ENCODE peak calls at places on chromosomes 12 and 14, in six cellular contexts. One of them, this sample, is unnamed.

GRCh38 chr12:119589634-119590033 is 3.9 kb upstream of the TMEM233 start:
- DNase-seq in NCI-H1092 treated with DMSO at 0.1 percent for 48 hours: no peak
- DNase-seq in fibroblast of gingiva: no peak
- DNase-seq in skeletal muscle cell: no peak
- DNase-seq in DMS79: no peak
- DNase-seq in HFFc6: no peak
- DNase-seq in this sample: no peak

GRCh38 chr14:85319998-85320397 is 209.9 kb upstream of the FLRT2 start:
- DNase-seq in NCI-H1092 treated with DMSO at 0.1 percent for 48 hours: no peak
- DNase-seq in fibroblast of gingiva: no peak
- DNase-seq in skeletal muscle cell: peak; percentile 56
- DNase-seq in DMS79: no peak
- DNase-seq in HFFc6: peak; percentile 72
- DNase-seq in this sample: no peak

GRCh38 chr12:89529738-89530137 is 3.9 kb upstream of the POC1B start:
- DNase-seq in NCI-H1092 treated with DMSO at 0.1 percent for 48 hours: peak; percentile 24
- DNase-seq in fibroblast of gingiva: peak; percentile 33
- DNase-seq in skeletal muscle cell: no peak
- DNase-seq in DMS79: peak; percentile 12
- DNase-seq in HFFc6: peak; percentile 58
- DNase-seq in this sample: peak; percentile 41

GRCh38 chr14:67240168-67240932 is 885 bp upstream of the PALS1 start:
- DNase-seq in NCI-H1092 treated with DMSO at 0.1 percent for 48 hours: peak; percentile 64
- DNase-seq in fibroblast of gingiva: peak; percentile 44
- DNase-seq in skeletal muscle cell: no peak
- DNase-seq in DMS79: no peak
- DNase-seq in HFFc6: peak; percentile 45
- DNase-seq in this sample: no peak

GRCh38 chr12:106415134-106415533 is 57.6 kb downstream of the POLR3B start:
- DNase-seq in NCI-H1092 treated with DMSO at 0.1 percent for 48 hours: no peak
- DNase-seq in fibroblast of gingiva: peak; percentile 21
- DNase-seq in skeletal muscle cell: peak; percentile 27
- DNase-seq in DMS79: no peak
- DNase-seq in HFFc6: peak; percentile 49
- DNase-seq in this sample: peak; percentile 47

GRCh38 chr14:29885988-29886387 is 41.7 kb downstream of the PRKD1 start:
- DNase-seq in NCI-H1092 treated with DMSO at 0.1 percent for 48 hours: no peak
- DNase-seq in fibroblast of gingiva: no peak
- DNase-seq in skeletal muscle cell: no peak
- DNase-seq in DMS79: no peak
- DNase-seq in HFFc6: no peak
- DNase-seq in this sample: no peak

GRCh38 chr12:94553130-94553519 is 93.5 kb upstream of the CEP83 start:
- DNase-seq in NCI-H1092 treated with DMSO at 0.1 percent for 48 hours: no peak
- DNase-seq in fibroblast of gingiva: peak; percentile 71
- DNase-seq in skeletal muscle cell: peak; percentile 47
- DNase-seq in DMS79: no peak
- DNase-seq in HFFc6: peak; percentile 56
- DNase-seq in this sample: peak; percentile 67

GRCh38 chr14:65290830-65291229 is 121.7 kb upstream of the FUT8 start:
- DNase-seq in NCI-H1092 treated with DMSO at 0.1 percent for 48 hours: no peak
- DNase-seq in fibroblast of gingiva: peak; percentile 70
- DNase-seq in skeletal muscle cell: peak; percentile 97
- DNase-seq in DMS79: no peak
- DNase-seq in HFFc6: peak; percentile 80
- DNase-seq in this sample: peak; percentile 84

GRCh38 chr12:80241576-80242273 is 142.4 kb downstream of the OTOGL start:
- DNase-seq in NCI-H1092 treated with DMSO at 0.1 percent for 48 hours: no peak
- DNase-seq in fibroblast of gingiva: peak; percentile 25
- DNase-seq in skeletal muscle cell: peak; percentile 23
- DNase-seq in DMS79: no peak
- DNase-seq in HFFc6: peak; percentile 39
- DNase-seq in this sample: peak; percentile 45

GRCh38 chr12:49428652-49429549 is 61.6 kb downstream of the SPATS2 start:
- DNase-seq in NCI-H1092 treated with DMSO at 0.1 percent for 48 hours: no peak
- DNase-seq in fibroblast of gingiva: peak; percentile 46
- DNase-seq in skeletal muscle cell: peak; percentile 45
- DNase-seq in DMS79: no peak
- DNase-seq in HFFc6: peak; percentile 63
- DNase-seq in this sample: peak; percentile 32

GRCh38 chr14:61934385-61934784 is 172.2 kb downstream of the SNAPC1 start:
- DNase-seq in NCI-H1092 treated with DMSO at 0.1 percent for 48 hours: no peak
- DNase-seq in fibroblast of gingiva: peak; percentile 82
- DNase-seq in skeletal muscle cell: peak; percentile 68
- DNase-seq in DMS79: no peak
- DNase-seq in HFFc6: peak; percentile 98
- DNase-seq in this sample: peak; percentile 96

GRCh38 chr12:88639361-88639760 is 59.1 kb upstream of the KITLG start:
- DNase-seq in NCI-H1092 treated with DMSO at 0.1 percent for 48 hours: peak; percentile 64
- DNase-seq in fibroblast of gingiva: no peak
- DNase-seq in skeletal muscle cell: peak; percentile 26
- DNase-seq in DMS79: peak; percentile 19
- DNase-seq in HFFc6: no peak
- DNase-seq in this sample: no peak

GRCh38 chr12:56759270-56759908 is 3.7 kb upstream of the HSD17B6 start:
- DNase-seq in NCI-H1092 treated with DMSO at 0.1 percent for 48 hours: no peak
- DNase-seq in fibroblast of gingiva: no peak
- DNase-seq in skeletal muscle cell: no peak
- DNase-seq in DMS79: no peak
- DNase-seq in HFFc6: no peak
- DNase-seq in this sample: no peak

GRCh38 chr14:99907761-99908652 is 114.8 kb downstream of the EML1 start:
- DNase-seq in NCI-H1092 treated with DMSO at 0.1 percent for 48 hours: no peak
- DNase-seq in fibroblast of gingiva: no peak
- DNase-seq in skeletal muscle cell: no peak
- DNase-seq in DMS79: no peak
- DNase-seq in HFFc6: no peak
- DNase-seq in this sample: no peak

GRCh38 chr12:105933671-105934665 is 204.8 kb downstream of the NUAK1 start:
- DNase-seq in NCI-H1092 treated with DMSO at 0.1 percent for 48 hours: no peak
- DNase-seq in fibroblast of gingiva: peak; percentile 92
- DNase-seq in skeletal muscle cell: peak; percentile 94
- DNase-seq in DMS79: no peak
- DNase-seq in HFFc6: peak; percentile 96
- DNase-seq in this sample: peak; percentile 82

GRCh38 chr14:101064121-101064661 is 160.7 kb upstream of the RTL1 start:
- DNase-seq in NCI-H1092 treated with DMSO at 0.1 percent for 48 hours: no peak
- DNase-seq in fibroblast of gingiva: no peak
- DNase-seq in skeletal muscle cell: no peak
- DNase-seq in DMS79: no peak
- DNase-seq in HFFc6: no peak
- DNase-seq in this sample: no peak

GRCh38 chr12:27779837-27780611 is at the start of the genes KLHL42 and MANSC4:
- DNase-seq in NCI-H1092 treated with DMSO at 0.1 percent for 48 hours: peak; percentile 77
- DNase-seq in fibroblast of gingiva: peak; percentile 74
- DNase-seq in skeletal muscle cell: peak; percentile 30
- DNase-seq in DMS79: no peak
- DNase-seq in HFFc6: peak; percentile 66
- DNase-seq in this sample: peak; percentile 44

GRCh38 chr14:69049675-69050074 is 70.6 kb upstream of the ACTN1 start:
- DNase-seq in NCI-H1092 treated with DMSO at 0.1 percent for 48 hours: no peak
- DNase-seq in fibroblast of gingiva: peak; percentile 85
- DNase-seq in skeletal muscle cell: peak; percentile 67
- DNase-seq in DMS79: no peak
- DNase-seq in HFFc6: peak; percentile 52
- DNase-seq in this sample: peak; percentile 81

GRCh38 chr12:52200086-52200782 is 8.4 kb upstream of the KRT80 start:
- DNase-seq in NCI-H1092 treated with DMSO at 0.1 percent for 48 hours: no peak
- DNase-seq in fibroblast of gingiva: no peak
- DNase-seq in skeletal muscle cell: no peak
- DNase-seq in DMS79: no peak
- DNase-seq in HFFc6: no peak
- DNase-seq in this sample: no peak

GRCh38 chr12:240566-240965 is 22.1 kb downstream of the SLC6A13 start:
- DNase-seq in NCI-H1092 treated with DMSO at 0.1 percent for 48 hours: no peak
- DNase-seq in fibroblast of gingiva: no peak
- DNase-seq in skeletal muscle cell: no peak
- DNase-seq in DMS79: no peak
- DNase-seq in HFFc6: no peak
- DNase-seq in this sample: no peak

GRCh38 chr14:71595441-71595840 is 336.8 kb upstream of the RGS6 start:
- DNase-seq in NCI-H1092 treated with DMSO at 0.1 percent for 48 hours: no peak
- DNase-seq in fibroblast of gingiva: no peak
- DNase-seq in skeletal muscle cell: no peak
- DNase-seq in DMS79: no peak
- DNase-seq in HFFc6: no peak
- DNase-seq in this sample: no peak

GRCh38 chr14:32224731-32225377 is 21.8 kb upstream of the RNU6-8 start:
- DNase-seq in NCI-H1092 treated with DMSO at 0.1 percent for 48 hours: no peak
- DNase-seq in fibroblast of gingiva: peak; percentile 54
- DNase-seq in skeletal muscle cell: no peak
- DNase-seq in DMS79: peak; percentile 8
- DNase-seq in HFFc6: peak; percentile 42
- DNase-seq in this sample: no peak

GRCh38 chr14:54709444-54709843 is 142.5 kb downstream of the SAMD4A start:
- DNase-seq in NCI-H1092 treated with DMSO at 0.1 percent for 48 hours: no peak
- DNase-seq in fibroblast of gingiva: no peak
- DNase-seq in skeletal muscle cell: no peak
- DNase-seq in DMS79: no peak
- DNase-seq in HFFc6: no peak
- DNase-seq in this sample: no peak

GRCh38 chr12:96578526-96579125 is 89.2 kb downstream of the CFAP54 start:
- DNase-seq in NCI-H1092 treated with DMSO at 0.1 percent for 48 hours: peak; percentile 75
- DNase-seq in fibroblast of gingiva: peak; percentile 42
- DNase-seq in skeletal muscle cell: peak; percentile 12
- DNase-seq in DMS79: peak; percentile 44
- DNase-seq in HFFc6: peak; percentile 60
- DNase-seq in this sample: peak; percentile 42

GRCh38 chr14:59187802-59188460 is 536 bp upstream of the DAAM1 start:
- DNase-seq in NCI-H1092 treated with DMSO at 0.1 percent for 48 hours: peak; percentile 87
- DNase-seq in fibroblast of gingiva: no peak
- DNase-seq in skeletal muscle cell: no peak
- DNase-seq in DMS79: peak; percentile 60
- DNase-seq in HFFc6: peak; percentile 11
- DNase-seq in this sample: no peak

GRCh38 chr14:99274346-99275221 is 2.6 kb upstream of the BCL11B start:
- DNase-seq in NCI-H1092 treated with DMSO at 0.1 percent for 48 hours: peak; percentile 94
- DNase-seq in fibroblast of gingiva: peak; percentile 37
- DNase-seq in skeletal muscle cell: peak; percentile 55
- DNase-seq in DMS79: peak; percentile 95
- DNase-seq in HFFc6: peak; percentile 12
- DNase-seq in this sample: peak; percentile 25

GRCh38 chr12:52929538-52929937 is 19.4 kb upstream of the KRT18 start:
- DNase-seq in NCI-H1092 treated with DMSO at 0.1 percent for 48 hours: no peak
- DNase-seq in fibroblast of gingiva: no peak
- DNase-seq in skeletal muscle cell: no peak
- DNase-seq in DMS79: no peak
- DNase-seq in HFFc6: no peak
- DNase-seq in this sample: no peak

GRCh38 chr12:25427328-25428249 is 125.5 kb downstream of the LMNTD1 start:
- DNase-seq in NCI-H1092 treated with DMSO at 0.1 percent for 48 hours: no peak
- DNase-seq in fibroblast of gingiva: peak; percentile 25
- DNase-seq in skeletal muscle cell: no peak
- DNase-seq in DMS79: no peak
- DNase-seq in HFFc6: no peak
- DNase-seq in this sample: no peak

GRCh38 chr12:120199595-120200306 is 1.2 kb downstream of the RPLP0 start:
- DNase-seq in NCI-H1092 treated with DMSO at 0.1 percent for 48 hours: no peak
- DNase-seq in fibroblast of gingiva: peak; percentile 99
- DNase-seq in skeletal muscle cell: peak; percentile 85
- DNase-seq in DMS79: no peak
- DNase-seq in HFFc6: peak; percentile 57
- DNase-seq in this sample: peak; percentile 98

GRCh38 chr14:55102141-55102547 is 26.9 kb upstream of the LGALS3 start:
- DNase-seq in NCI-H1092 treated with DMSO at 0.1 percent for 48 hours: peak; percentile 88
- DNase-seq in fibroblast of gingiva: peak; percentile 100
- DNase-seq in skeletal muscle cell: peak; percentile 100
- DNase-seq in DMS79: peak; percentile 85
- DNase-seq in HFFc6: peak; percentile 95
- DNase-seq in this sample: peak; percentile 99

GRCh38 chr14:74973003-74973614 is 17.7 kb upstream of the PGF start:
- DNase-seq in NCI-H1092 treated with DMSO at 0.1 percent for 48 hours: no peak
- DNase-seq in fibroblast of gingiva: no peak
- DNase-seq in skeletal muscle cell: no peak
- DNase-seq in DMS79: no peak
- DNase-seq in HFFc6: no peak
- DNase-seq in this sample: no peak

This sample was measured in stromal cell of bone marrow.